ENCODE peak calls at places on chromosomes 7 and 10, in nine cellular contexts. P, J, Q, A, E, R, N, Y and H are unnamed samples.

GRCh38 chr10:504806-505205 is 184.7 kb downstream of the DIP2C start:
- DNase-seq in P (no peak), J (no peak), Q (no peak), A (no peak), E (no peak), R (no peak), N (no peak), Y (no peak), H (no peak)

GRCh38 chr7:47285860-47286491 is 295.9 kb downstream of the TNS3 start:
- DNase-seq in P (no peak), J (no peak), Q (no peak), A (no peak), E (no peak), R (peak), N (no peak), Y (peak), H (peak)

GRCh38 chr10:117543999-117544728 is 1.6 kb downstream of the EMX2 start:
- DNase-seq in P (no peak), J (no peak), Q (no peak), A (no peak), E (no peak), R (no peak), N (no peak), Y (peak), H (peak)

GRCh38 chr7:78620931-78621330 is 822.4 kb downstream of the PHTF2 start:
- DNase-seq in P (peak), J (peak), Q (peak), A (no peak), E (no peak), R (peak), N (peak), Y (no peak), H (peak)

GRCh38 chr10:94462130-94462529 is 59.8 kb downstream of the TBC1D12 start:
- DNase-seq in P (no peak), J (no peak), Q (no peak), A (no peak), E (no peak), R (no peak), N (no peak), Y (no peak), H (no peak)

GRCh38 chr10:27541728-27542285 is 37.7 kb downstream of the RAB18 start:
- DNase-seq in P (no peak), J (no peak), Q (no peak), A (no peak), E (no peak), R (no peak), N (no peak), Y (no peak), H (no peak)

GRCh38 chr7:130814753-130815152 is 80.7 kb upstream of the KLF14 start:
- DNase-seq in P (no peak), J (peak), Q (peak), A (no peak), E (no peak), R (peak), N (peak), Y (no peak), H (peak)

GRCh38 chr7:38057829-38058228 is 120.2 kb upstream of the STARD3NL start:
- DNase-seq in P (no peak), J (no peak), Q (no peak), A (no peak), E (no peak), R (no peak), N (no peak), Y (no peak), H (no peak)

GRCh38 chr10:13095094-13095493 is 4.9 kb upstream of the OPTN start:
- DNase-seq in P (no peak), J (peak), Q (no peak), A (no peak), E (no peak), R (peak), N (no peak), Y (no peak), H (peak)

GRCh38 chr7:16462618-16463017 is 2.9 kb downstream of the SOSTDC1 start:
- DNase-seq in P (no peak), J (no peak), Q (no peak), A (no peak), E (no peak), R (no peak), N (no peak), Y (peak), H (no peak)

GRCh38 chr7:16460789-16461465 is 4.6 kb downstream of the SOSTDC1 start:
- DNase-seq in P (no peak), J (peak), Q (no peak), A (no peak), E (no peak), R (peak), N (no peak), Y (no peak), H (no peak)

GRCh38 chr7:16463520-16463919 is 2.0 kb downstream of the SOSTDC1 start:
- DNase-seq in P (no peak), J (no peak), Q (no peak), A (no peak), E (no peak), R (no peak), N (no peak), Y (no peak), H (no peak)

GRCh38 chr7:16465469-16466086 is at the start of gene SOSTDC1:
- DNase-seq in P (no peak), J (peak), Q (no peak), A (no peak), E (no peak), R (peak), N (no peak), Y (no peak), H (no peak)

DNA sequence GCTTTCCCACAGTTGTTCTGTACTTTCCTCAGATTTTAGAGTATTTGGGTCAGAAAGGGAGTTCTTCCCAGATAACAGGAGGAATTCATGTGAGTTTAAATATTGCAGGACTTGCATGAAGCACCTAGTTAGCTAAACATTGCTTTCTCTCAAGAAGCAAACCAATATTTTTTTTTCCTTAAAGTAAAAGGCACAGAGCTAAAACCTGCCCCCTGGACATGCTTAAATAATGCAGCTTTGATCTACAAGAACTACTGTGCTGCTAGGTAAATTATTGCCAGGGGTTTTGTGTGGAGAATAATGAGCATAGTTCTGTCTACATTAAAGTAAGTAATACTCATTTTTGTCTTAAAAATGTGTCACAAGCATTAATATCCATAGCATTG is 542 bp upstream of the SOSTDC1 start:
- DNase-seq in P (no peak), J (no peak), Q (no peak), A (no peak), E (no peak), R (no peak), N (no peak), Y (no peak), H (no peak)
- H3K4me3 ChIP-seq in P (no peak), J (peak), Q (no peak), A (no peak), E (no peak), R (peak), N (no peak), Y (peak), H (no peak)

DNA sequence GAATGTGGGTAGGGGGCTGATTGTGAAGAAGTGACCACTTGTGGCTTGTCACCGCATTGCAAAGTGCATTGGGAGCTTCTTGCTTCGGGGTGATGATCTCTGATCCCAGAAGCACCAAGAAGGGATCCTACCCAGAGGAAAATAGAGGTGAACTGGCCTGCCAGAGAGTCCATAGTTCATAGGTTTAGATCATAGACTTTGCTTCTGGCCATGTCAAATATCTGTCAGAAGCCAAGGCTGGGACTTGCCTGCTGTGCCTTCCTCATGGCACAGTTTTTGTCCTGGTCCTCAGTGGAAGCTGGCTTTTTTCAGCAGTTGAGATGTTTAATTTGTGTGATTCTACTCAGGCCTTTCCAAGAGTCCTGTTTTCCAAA is 1.1 kb downstream of the ZSWIM8 start:
- DNase-seq in P (no peak), J (no peak), Q (no peak), A (no peak), E (no peak), R (no peak), N (no peak), Y (no peak), H (no peak)
- TF ChIP-seq CTCF in P (no peak), J (no peak), Q (no peak), A (no peak), E (no peak), R (no peak), N (no peak), Y (no peak), H (no peak)

GRCh38 chr7:94389381-94389780 is 5.3 kb upstream of the COL1A2 start:
- DNase-seq in P (no peak), J (no peak), Q (no peak), A (no peak), E (no peak), R (peak), N (no peak), Y (no peak), H (no peak)

GRCh38 chr7:94393251-94393758 is 1.4 kb upstream of the COL1A2 start:
- DNase-seq in P (no peak), J (peak), Q (no peak), A (no peak), E (no peak), R (peak), N (no peak), Y (no peak), H (no peak)

GRCh38 chr7:94392391-94392782 is 2.3 kb upstream of the COL1A2 start:
- DNase-seq in P (no peak), J (no peak), Q (no peak), A (no peak), E (no peak), R (peak), N (no peak), Y (no peak), H (peak)

GRCh38 chr7:94394058-94394398 is 667 bp upstream of the COL1A2 start:
- DNase-seq in P (no peak), J (no peak), Q (no peak), A (no peak), E (peak), R (peak), N (no peak), Y (peak), H (no peak)

DNA sequence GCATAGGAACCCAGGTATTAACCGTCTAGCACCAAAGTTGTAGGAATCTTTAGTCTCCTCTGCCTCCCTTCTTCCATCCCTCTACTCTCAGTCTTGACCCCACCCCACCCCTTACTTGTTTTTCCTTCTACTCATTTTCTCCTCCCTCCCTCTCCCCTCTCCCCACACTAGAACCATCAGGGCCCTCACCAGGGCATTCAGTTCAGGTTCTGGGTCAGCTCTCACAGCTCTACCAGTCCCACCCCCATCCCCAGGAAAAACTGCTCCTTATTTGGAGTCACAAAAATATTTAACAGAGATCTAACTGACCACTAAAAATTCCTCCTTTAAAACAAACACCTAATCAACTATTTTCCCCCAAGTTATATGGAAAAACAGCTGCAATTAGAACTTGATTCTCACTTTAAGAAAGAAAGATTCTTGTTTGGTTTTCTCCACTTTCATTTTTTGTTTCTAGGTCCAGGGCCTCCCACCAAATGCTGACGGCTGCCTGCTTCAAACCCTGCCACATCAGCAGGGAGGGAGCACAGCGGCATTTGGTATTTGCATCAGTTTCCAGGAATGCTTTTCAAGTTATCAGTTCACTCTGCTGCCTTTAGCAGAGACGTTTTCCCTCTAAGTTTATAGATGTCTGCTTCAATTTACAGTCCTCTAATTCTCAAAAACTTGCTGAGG is 2.8 kb upstream of the COL1A2 start:
- DNase-seq in P (no peak), J (peak), Q (no peak), A (peak), E (no peak), R (peak), N (peak), Y (no peak), H (peak)
- H3K4me3 ChIP-seq in P (no peak), J (peak), Q (no peak), A (no peak), E (no peak), R (peak), N (no peak), Y (no peak), H (peak)

DNA sequence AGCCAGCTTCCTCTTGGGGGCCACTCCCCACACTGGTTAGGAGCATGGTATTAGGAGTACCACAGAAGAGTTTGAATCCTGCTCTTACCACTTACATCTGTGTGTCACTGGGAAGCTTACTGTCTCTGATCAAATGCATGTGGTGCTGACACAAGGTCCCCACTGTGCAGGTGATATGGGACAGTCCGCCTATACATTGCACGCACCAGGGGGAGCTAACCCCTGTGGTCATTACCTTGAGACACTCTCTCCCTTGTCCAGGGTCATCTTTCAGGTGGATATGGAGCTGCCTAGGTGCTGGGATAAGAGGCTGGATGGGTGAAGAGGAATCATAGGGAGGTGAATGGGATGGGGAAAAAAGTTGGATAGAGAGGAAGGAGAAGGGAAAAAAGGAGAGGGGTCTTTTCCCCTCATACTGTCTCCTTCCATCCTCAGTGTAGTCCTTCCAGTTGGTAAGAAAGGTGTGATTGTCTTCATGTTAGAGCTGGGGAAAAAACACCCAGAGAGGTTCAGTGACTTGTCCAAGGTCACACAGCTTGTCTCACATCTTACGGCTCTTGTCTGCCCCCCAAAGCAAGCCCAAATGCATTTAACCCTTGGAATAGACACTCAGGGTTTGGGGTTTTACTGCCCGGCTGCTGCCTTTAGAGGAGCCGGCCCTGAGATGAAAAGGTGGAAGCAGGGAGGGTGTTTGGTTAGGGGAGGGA is 125.9 kb downstream of the CDH23 start:
- DNase-seq in P (no peak), J (no peak), Q (peak), A (no peak), E (peak), R (no peak), N (no peak), Y (no peak), H (no peak)
- TF ChIP-seq CTCF in P (no peak), J (no peak), Q (peak), A (no peak), E (no peak), R (no peak), N (no peak), Y (no peak), H (no peak)